ENCODE peak calls at places on chromosomes 7 and 10, in four cellular contexts. W is AG04450, B is NCI-H2081, P is HT1080. A is an unnamed sample.

GRCh38 chr10:74081192-74081803 is 69.3 kb downstream of the AP3M1 start:
- DNase-seq in W (no peak), B (peak; percentile 10), P (peak; percentile 77), A (peak; percentile 18)

GRCh38 chr10:30529373-30529998 is 95.5 kb downstream of the MAP3K8 start:
- DNase-seq in W (no peak), B (no peak), P (peak; percentile 32), A (no peak)

GRCh38 chr10:126504761-126505112 is 116.5 kb upstream of the ADAM12 start:
- DNase-seq in W (no peak), B (no peak), P (no peak), A (no peak)

GRCh38 chr10:104777086-104777799 is 136.2 kb downstream of the SORCS3 start:
- DNase-seq in W (no peak), B (no peak), P (no peak), A (no peak)

GRCh38 chr7:81608748-81609382 is 161.0 kb downstream of the HGF start:
- DNase-seq in W (no peak), B (no peak), P (no peak), A (no peak)

GRCh38 chr7:44045226-44046014 is 918 bp downstream of the DBNL start:
- DNase-seq in W (no peak), B (no peak), P (no peak), A (no peak)

GRCh38 chr7:21960922-21961321 is 15.2 kb upstream of the CDCA7L start:
- DNase-seq in W (no peak), B (no peak), P (peak; percentile 73), A (no peak)

GRCh38 chr10:121947931-121948330 is 20.1 kb upstream of the ATE1 start:
- DNase-seq in W (no peak), B (no peak), P (peak; percentile 76), A (no peak)

GRCh38 chr10:58282615-58283014 is 13.7 kb downstream of the CISD1 start:
- DNase-seq in W (no peak), B (no peak), P (no peak), A (no peak)

GRCh38 chr7:100169147-100169850 is 882 bp upstream of the GAL3ST4 start:
- DNase-seq in W (no peak), B (no peak), P (no peak), A (no peak)

GRCh38 chr7:87564290-87564963 is 36.3 kb downstream of the ABCB1 start:
- DNase-seq in W (no peak), B (no peak), P (peak; percentile 45), A (no peak)

GRCh38 chr7:36129048-36129534 is 24.0 kb upstream of the EEPD1 start:
- DNase-seq in W (no peak), B (no peak), P (peak; percentile 36), A (peak; percentile 73)

GRCh38 chr10:103982639-103983038 is 15.7 kb downstream of the SLK start:
- DNase-seq in W (no peak), B (peak; percentile 12), P (no peak), A (no peak)

GRCh38 chr7:135758531-135758932 is 9.9 kb upstream of the FAM180A start:
- DNase-seq in W (no peak), B (no peak), P (peak; percentile 42), A (no peak)

GRCh38 chr10:86801995-86802394 is 45.6 kb downstream of the BMPR1A start:
- DNase-seq in W (no peak), B (no peak), P (no peak), A (no peak)

GRCh38 chr10:10996966-10997620 is 20.6 kb upstream of the CELF2 start:
- DNase-seq in W (no peak), B (no peak), P (peak; percentile 3), A (no peak)

GRCh38 chr10:30387646-30388243 is 38.7 kb upstream of the MTPAP start:
- DNase-seq in W (no peak), B (no peak), P (peak; percentile 84), A (no peak)

GRCh38 chr7:132756482-132756990 is 180.3 kb upstream of the PLXNA4 start:
- DNase-seq in W (no peak), B (no peak), P (no peak), A (no peak)

GRCh38 chr10:31942892-31943291 is 14.3 kb upstream of the ARHGAP12 start:
- DNase-seq in W (no peak), B (no peak), P (no peak), A (no peak)

GRCh38 chr7:192035-192649 is at the start of gene FAM20C:
- DNase-seq in W (peak; percentile 55), B (peak; percentile 67), P (peak; percentile 65), A (peak; percentile 38)

GRCh38 chr10:30540286-30540685 is 89.3 kb downstream of the LYZL2 start:
- DNase-seq in W (no peak), B (no peak), P (no peak), A (no peak)

GRCh38 chr7:55569269-55569663 is 3.0 kb downstream of the VOPP1 start:
- DNase-seq in W (no peak), B (no peak), P (no peak), A (no peak)

GRCh38 chr10:43203491-43204393 is 63.1 kb downstream of the RASGEF1A start:
- DNase-seq in W (no peak), B (no peak), P (no peak), A (no peak)

GRCh38 chr7:937851-938484 is 16.5 kb downstream of the ADAP1 start:
- DNase-seq in W (no peak), B (no peak), P (no peak), A (no peak)

GRCh38 chr7:128918266-128918665 is 7.8 kb upstream of the KCP start:
- DNase-seq in W (no peak), B (no peak), P (no peak), A (no peak)

GRCh38 chr7:33888206-33888605 is 17.1 kb upstream of the BMPER start:
- DNase-seq in W (no peak), B (no peak), P (no peak), A (no peak)

GRCh38 chr10:88271736-88272135 is 311.4 kb downstream of the RNLS start:
- DNase-seq in W (no peak), B (no peak), P (peak; percentile 21), A (no peak)

GRCh38 chr10:110629680-110630191 is 14.4 kb upstream of the RBM20 start:
- DNase-seq in W (peak; percentile 62), B (peak; percentile 41), P (peak; percentile 79), A (peak; percentile 87)

GRCh38 chr7:117014099-117014656 is 60.9 kb downstream of the ST7 start:
- DNase-seq in W (no peak), B (no peak), P (no peak), A (no peak)

GRCh38 chr7:143043391-143043790 is 8.8 kb upstream of the OR6V1 start:
- DNase-seq in W (no peak), B (no peak), P (no peak), A (no peak)

GRCh38 chr10:72846225-72846624 is 47.3 kb upstream of the OIT3 start:
- DNase-seq in W (peak; percentile 44), B (no peak), P (peak; percentile 90), A (no peak)

GRCh38 chr7:27177795-27178320 is 3.7 kb upstream of the HOXA10 start:
- DNase-seq in W (no peak), B (no peak), P (no peak), A (no peak)

GRCh38 chr7:157302314-157302711 is 34.5 kb upstream of the DNAJB6 start:
- DNase-seq in W (no peak), B (peak; percentile 57), P (peak; percentile 92), A (no peak)

GRCh38 chr10:100883322-100883821 is 29.4 kb upstream of the SLF2 start:
- DNase-seq in W (no peak), B (no peak), P (no peak), A (no peak)

A was measured in NCI-H748 treated with DMSO at 0.1 percent for 48 hours.